ENCODE peak calls at places on chromosomes 2 and 18, in five cellular contexts. One of them, this sample, is unnamed.

GRCh38 chr2:84846041-84846663 is 34.7 kb downstream of the TRABD2A start:
- DNase-seq in OCI-M1: no peak
- DNase-seq in EH: peak
- DNase-seq in adrenal gland: no peak
- DNase-seq in prostate gland: no peak
- DNase-seq in this sample: peak

GRCh38 chr2:69222984-69223658 is 163.9 kb downstream of the GFPT1 start:
- DNase-seq in adrenal gland: peak
- DNase-seq in OCI-M1: no peak
- DNase-seq in prostate gland: no peak
- DNase-seq in EH: peak
- DNase-seq in this sample: peak

GRCh38 chr2:202885190-202885589 is 13.6 kb upstream of the ICA1L start:
- DNase-seq in EH: no peak
- DNase-seq in adrenal gland: no peak
- DNase-seq in prostate gland: no peak
- DNase-seq in OCI-M1: no peak
- DNase-seq in this sample: no peak

GRCh38 chr2:7661532-7661931 is 744.3 kb downstream of the RNF144A start:
- DNase-seq in prostate gland: no peak
- DNase-seq in EH: peak
- DNase-seq in OCI-M1: no peak
- DNase-seq in adrenal gland: no peak
- DNase-seq in this sample: no peak

GRCh38 chr2:144377929-144378328 is 142.0 kb downstream of the ZEB2 start:
- DNase-seq in adrenal gland: no peak
- DNase-seq in OCI-M1: peak
- DNase-seq in prostate gland: no peak
- DNase-seq in EH: peak
- DNase-seq in this sample: no peak

GRCh38 chr2:210477496-210477895 is 937 bp upstream of the LANCL1 start:
- DNase-seq in OCI-M1: peak
- DNase-seq in adrenal gland: no peak
- DNase-seq in EH: peak
- DNase-seq in prostate gland: no peak
- DNase-seq in this sample: peak

GRCh38 chr2:10620481-10620880 is 69.3 kb downstream of the NOL10 start:
- DNase-seq in adrenal gland: no peak
- DNase-seq in prostate gland: no peak
- DNase-seq in OCI-M1: no peak
- DNase-seq in EH: peak
- DNase-seq in this sample: peak

GRCh38 chr2:151952691-151953456 is 124.7 kb upstream of the ARL5A start:
- DNase-seq in adrenal gland: no peak
- DNase-seq in OCI-M1: no peak
- DNase-seq in prostate gland: no peak
- DNase-seq in EH: no peak
- DNase-seq in this sample: no peak

GRCh38 chr2:55838653-55839052 is 84.9 kb downstream of the EFEMP1 start:
- DNase-seq in EH: no peak
- DNase-seq in adrenal gland: no peak
- DNase-seq in OCI-M1: no peak
- DNase-seq in prostate gland: no peak
- DNase-seq in this sample: no peak

GRCh38 chr2:160984426-160985077 is 175.7 kb upstream of the TANK start:
- DNase-seq in EH: peak
- DNase-seq in adrenal gland: no peak
- DNase-seq in prostate gland: no peak
- DNase-seq in OCI-M1: no peak
- DNase-seq in this sample: peak

GRCh38 chr2:169585673-169586072 is 1.5 kb downstream of the PPIG start:
- DNase-seq in adrenal gland: no peak
- DNase-seq in OCI-M1: no peak
- DNase-seq in EH: no peak
- DNase-seq in prostate gland: no peak
- DNase-seq in this sample: no peak

GRCh38 chr2:239400000-239400831 is 604 bp downstream of the HDAC4 start:
- DNase-seq in EH: peak
- DNase-seq in prostate gland: peak
- DNase-seq in adrenal gland: no peak
- DNase-seq in OCI-M1: peak
- DNase-seq in this sample: no peak

GRCh38 chr18:939958-940357 is 35.3 kb downstream of the ADCYAP1 start:
- DNase-seq in adrenal gland: no peak
- DNase-seq in OCI-M1: no peak
- DNase-seq in prostate gland: no peak
- DNase-seq in EH: no peak
- DNase-seq in this sample: no peak

GRCh38 chr2:55500025-55500424 is 19.5 kb upstream of the CFAP36 start:
- DNase-seq in adrenal gland: no peak
- DNase-seq in OCI-M1: peak
- DNase-seq in prostate gland: no peak
- DNase-seq in EH: peak
- DNase-seq in this sample: peak

GRCh38 chr18:68728301-68728700 is 13.4 kb upstream of the TMX3 start:
- DNase-seq in prostate gland: no peak
- DNase-seq in EH: no peak
- DNase-seq in adrenal gland: no peak
- DNase-seq in OCI-M1: peak
- DNase-seq in this sample: no peak

GRCh38 chr2:201855356-201855755 is 49.0 kb downstream of the CDK15 start:
- DNase-seq in prostate gland: no peak
- DNase-seq in OCI-M1: no peak
- DNase-seq in EH: peak
- DNase-seq in adrenal gland: no peak
- DNase-seq in this sample: no peak